ENCODE peak calls at places on chromosomes 13 and 19, in ten cellular contexts. Q, A, M, B, L, H, E, S, J and X are unnamed samples.

GRCh38 chr13:50838031-50838430 is 5.5 kb downstream of the DLEU7 start:
- DNase-seq in Q (peak), A (no peak), M (no peak), B (no peak), L (no peak), H (no peak), E (no peak), S (no peak), J (no peak), X (no peak)

GRCh38 chr13:91467236-91467635 is 68.8 kb downstream of the GPC5 start:
- DNase-seq in Q (no peak), A (no peak), M (no peak), B (no peak), L (no peak), H (no peak), E (no peak), S (no peak), J (no peak), X (no peak)

GRCh38 chr13:46181799-46182490 is at the start of gene LCP1:
- DNase-seq in Q (no peak), A (no peak), M (no peak), B (peak), L (no peak), H (no peak), E (peak), S (peak), J (peak), X (peak)

GRCh38 chr19:16542894-16543498 is 759 bp upstream of the CHERP start:
- DNase-seq in Q (no peak), A (no peak), M (no peak), B (no peak), L (no peak), H (no peak), E (no peak), S (no peak), J (no peak), X (no peak)

GRCh38 chr19:5253403-5254110 is 87.1 kb downstream of the PTPRS start:
- DNase-seq in Q (peak), A (no peak), M (peak), B (no peak), L (no peak), H (no peak), E (no peak), S (no peak), J (no peak), X (no peak)

GRCh38 chr19:38455031-38455430 is 21.5 kb downstream of the RYR1 start:
- DNase-seq in Q (peak), A (no peak), M (no peak), B (no peak), L (no peak), H (no peak), E (no peak), S (no peak), J (no peak), X (peak)

GRCh38 chr13:65679240-65679639 is 1550.9 kb downstream of the PCDH9 start:
- DNase-seq in Q (no peak), A (no peak), M (peak), B (no peak), L (no peak), H (no peak), E (no peak), S (no peak), J (peak), X (no peak)

GRCh38 chr19:5961969-5962945 is 15.7 kb downstream of the RANBP3 start:
- DNase-seq in Q (no peak), A (no peak), M (no peak), B (peak), L (peak), H (no peak), E (no peak), S (peak), J (peak), X (peak)

GRCh38 chr13:97975280-97975850 is 21.9 kb downstream of the IPO5 start:
- DNase-seq in Q (no peak), A (no peak), M (no peak), B (no peak), L (no peak), H (no peak), E (no peak), S (no peak), J (no peak), X (no peak)

GRCh38 chr13:113176292-113176691 is 17.8 kb downstream of the PROZ start:
- DNase-seq in Q (no peak), A (no peak), M (no peak), B (peak), L (no peak), H (no peak), E (no peak), S (peak), J (no peak), X (no peak)

GRCh38 chr13:71378992-71379905 is 487.8 kb downstream of the DACH1 start:
- DNase-seq in Q (no peak), A (no peak), M (no peak), B (no peak), L (no peak), H (no peak), E (no peak), S (no peak), J (peak), X (peak)

GRCh38 chr13:51976890-51977289 is 34.4 kb downstream of the ATP7B start:
- DNase-seq in Q (no peak), A (no peak), M (no peak), B (no peak), L (no peak), H (no peak), E (no peak), S (no peak), J (no peak), X (no peak)

GRCh38 chr13:114009590-114010400 is 35.9 kb upstream of the C13orf46 start:
- DNase-seq in Q (no peak), A (no peak), M (no peak), B (no peak), L (no peak), H (no peak), E (no peak), S (no peak), J (no peak), X (no peak)

GRCh38 chr13:111900390-111901180 is 166.4 kb upstream of the SOX1 start:
- DNase-seq in Q (no peak), A (no peak), M (no peak), B (no peak), L (no peak), H (no peak), E (no peak), S (no peak), J (no peak), X (no peak)

GRCh38 chr19:41430907-41431306 is 3.7 kb upstream of the B3GNT8 start:
- DNase-seq in Q (no peak), A (no peak), M (no peak), B (no peak), L (no peak), H (no peak), E (no peak), S (no peak), J (peak), X (no peak)

GRCh38 chr13:77300176-77301141 is 26.4 kb downstream of the MYCBP2 start:
- DNase-seq in Q (peak), A (no peak), M (peak), B (no peak), L (no peak), H (no peak), E (no peak), S (no peak), J (no peak), X (peak)

GRCh38 chr13:109968876-109969577 is 182.6 kb upstream of the IRS2 start:
- DNase-seq in Q (no peak), A (no peak), M (no peak), B (no peak), L (no peak), H (no peak), E (no peak), S (no peak), J (no peak), X (no peak)

GRCh38 chr19:49875801-49876421 is 1.2 kb downstream of the AKT1S1 start:
- DNase-seq in Q (no peak), A (no peak), M (no peak), B (no peak), L (no peak), H (no peak), E (peak), S (peak), J (peak), X (peak)

GRCh38 chr19:7582446-7582845 is 13.2 kb upstream of the CAMSAP3 start:
- DNase-seq in Q (no peak), A (no peak), M (no peak), B (no peak), L (no peak), H (no peak), E (no peak), S (no peak), J (no peak), X (no peak)

GRCh38 chr13:91036886-91037285 is 310.6 kb upstream of the MIR17HG start:
- DNase-seq in Q (no peak), A (no peak), M (no peak), B (no peak), L (no peak), H (no peak), E (no peak), S (no peak), J (no peak), X (no peak)

GRCh38 chr19:49104229-49104864 is 9.8 kb upstream of the LIN7B start:
- DNase-seq in Q (no peak), A (no peak), M (no peak), B (no peak), L (no peak), H (no peak), E (no peak), S (no peak), J (no peak), X (no peak)

GRCh38 chr19:49912965-49913685 is 15.9 kb upstream of the ATF5 start:
- DNase-seq in Q (no peak), A (no peak), M (no peak), B (no peak), L (no peak), H (no peak), E (no peak), S (no peak), J (no peak), X (no peak)

GRCh38 chr19:20039203-20039723 is at the start of gene ZNF682:
- DNase-seq in Q (peak), A (peak), M (peak), B (peak), L (peak), H (peak), E (peak), S (peak), J (no peak), X (peak)

GRCh38 chr19:12200020-12200419 is 37.1 kb downstream of the ZNF136 start:
- DNase-seq in Q (no peak), A (no peak), M (no peak), B (no peak), L (no peak), H (no peak), E (no peak), S (no peak), J (no peak), X (no peak)

GRCh38 chr19:12194827-12195500 is 32.1 kb downstream of the ZNF136 start:
- DNase-seq in Q (no peak), A (no peak), M (peak), B (peak), L (no peak), H (peak), E (peak), S (peak), J (no peak), X (no peak)

GRCh38 chr19:47541507-47541906 is 26.6 kb upstream of the NAPA start:
- DNase-seq in Q (no peak), A (no peak), M (no peak), B (peak), L (no peak), H (no peak), E (no peak), S (no peak), J (no peak), X (no peak)

GRCh38 chr13:94764576-94765321 is 52.4 kb upstream of the SOX21 start:
- DNase-seq in Q (no peak), A (no peak), M (peak), B (no peak), L (no peak), H (peak), E (no peak), S (no peak), J (peak), X (no peak)

GRCh38 chr13:73138967-73139491 is 80.2 kb downstream of the KLF5 start:
- DNase-seq in Q (no peak), A (no peak), M (no peak), B (no peak), L (no peak), H (no peak), E (no peak), S (no peak), J (no peak), X (peak)

GRCh38 chr13:49499889-49500660 is 4.3 kb downstream of the PHF11 start:
- DNase-seq in Q (peak), A (no peak), M (peak), B (no peak), L (no peak), H (no peak), E (no peak), S (no peak), J (peak), X (peak)

GRCh38 chr13:94483970-94484369 is 4.5 kb upstream of the DCT start:
- DNase-seq in Q (no peak), A (no peak), M (no peak), B (no peak), L (no peak), H (no peak), E (no peak), S (no peak), J (no peak), X (no peak)

GRCh38 chr13:43058318-43058674 is 34.9 kb downstream of the DNAJC15 start:
- DNase-seq in Q (peak), A (no peak), M (no peak), B (no peak), L (no peak), H (peak), E (no peak), S (no peak), J (peak), X (peak)